ENCODE peak calls at places on chromosomes 16 and 17, in seven cellular contexts. L is GM23248; J is cardiac muscle cell; A is CD8-positive, alpha-beta memory T cell; G is GM23338; B is IMR-90; D is CD4-positive, alpha-beta memory T cell. Z is an unnamed sample. For H3K4me1 and H3K27me3, the result is how much of the 10 kb centered on the place peaks cover.

GRCh38 chr16:81565633-81566032 is 121.0 kb downstream of the CMIP start:
- DNase-seq in L (no peak), J (no peak), A (no peak), G (no peak), B (no peak), D (no peak), Z (no peak)

GRCh38 chr16:83913234-83913633 is 14.3 kb downstream of the MLYCD start:
- DNase-seq in L (no peak), J (no peak), A (no peak), G (no peak), B (no peak), D (no peak), Z (no peak)

GRCh38 chr17:42520540-42520951 is 15.5 kb upstream of the NAGLU start:
- DNase-seq in L (peak), J (no peak), A (no peak), G (peak), B (no peak), D (no peak), Z (no peak)

GRCh38 chr16:66600484-66600883 is 4.0 kb upstream of the CMTM3 start:
- DNase-seq in L (no peak), J (no peak), A (no peak), G (no peak), B (no peak), D (no peak), Z (no peak)

GRCh38 chr16:15950167-15950854 is 895 bp downstream of the ABCC1 start:
- DNase-seq in L (peak), J (peak), A (peak), G (peak), B (peak), D (peak), Z (peak)

GRCh38 chr17:41678907-41679739 is 9.6 kb upstream of the EIF1 start:
- DNase-seq in L (peak), J (no peak), A (peak), G (no peak), B (peak), D (peak), Z (peak)

GRCh38 chr16:10548404-10548803 is 32.0 kb downstream of the EMP2 start:
- DNase-seq in L (no peak), J (no peak), A (no peak), G (no peak), B (no peak), D (no peak), Z (no peak)

GRCh38 chr17:29778936-29779811 is 150.9 kb downstream of the SSH2 start:
- DNase-seq in L (peak), J (peak), A (peak), G (peak), B (peak), D (peak), Z (peak)

GRCh38 chr17:50258647-50259483 is 15.4 kb upstream of the TMEM92 start:
- DNase-seq in L (peak), J (no peak), A (no peak), G (no peak), B (peak), D (no peak), Z (no peak)

GRCh38 chr16:3640207-3640606 is 14.3 kb upstream of the DNASE1 start:
- DNase-seq in L (no peak), J (no peak), A (no peak), G (no peak), B (no peak), D (no peak), Z (no peak)

GRCh38 chr17:78748730-78749317 is 33.2 kb downstream of the CYTH1 start:
- DNase-seq in L (peak), J (no peak), A (peak), G (no peak), B (peak), D (peak), Z (peak)

GRCh38 chr16:71441348-71441781 is 489 bp downstream of the TLE7 start:
- DNase-seq in L (no peak), J (no peak), A (no peak), G (peak), B (no peak), D (no peak), Z (no peak)

GRCh38 chr16:10646581-10647263 is 48.0 kb downstream of the TEKT5 start:
- DNase-seq in L (no peak), J (no peak), A (no peak), G (no peak), B (no peak), D (no peak), Z (no peak)

DNA sequence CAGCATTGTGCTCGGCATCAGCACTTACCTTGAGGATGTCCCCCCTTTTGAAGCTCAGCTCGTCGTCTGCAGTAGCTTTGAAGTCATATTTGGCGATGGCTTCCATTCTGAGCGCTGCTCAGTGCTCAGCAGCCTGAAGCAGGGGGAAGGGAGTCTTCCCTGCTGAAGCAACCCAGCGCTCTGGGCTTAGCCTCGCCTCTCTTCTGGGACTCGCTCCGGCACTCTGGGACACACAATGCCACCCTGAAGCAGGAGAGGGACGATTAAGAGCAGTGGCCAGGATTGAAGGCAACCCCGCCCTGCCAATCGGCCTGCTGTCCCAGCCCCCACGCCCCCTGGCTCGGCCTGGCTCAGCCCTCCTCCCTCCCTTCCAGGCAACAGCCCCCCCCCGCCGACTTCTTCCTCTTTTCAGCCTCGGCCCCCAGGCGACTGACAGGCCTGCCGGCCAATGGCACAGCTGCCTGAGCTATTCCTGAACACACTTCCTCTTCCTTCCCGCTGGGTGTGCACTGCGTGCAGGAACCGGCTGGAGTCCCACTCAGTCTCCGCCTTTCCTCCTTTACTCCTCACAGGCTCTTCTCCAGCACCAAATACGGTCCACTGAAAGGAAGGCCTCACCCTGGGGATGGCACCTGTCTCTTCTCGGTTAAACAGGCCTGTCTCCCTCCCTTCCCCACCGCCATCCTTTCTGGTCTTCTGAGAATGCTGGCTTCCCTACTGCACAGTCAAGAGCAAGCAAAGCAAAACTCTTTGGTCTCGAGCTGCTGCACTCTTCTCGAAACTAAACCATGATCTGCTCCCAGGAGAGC is 11.8 kb downstream of the GRB2 start:
- DNase-seq in L (peak), J (peak), A (peak), G (peak), B (peak), D (peak), Z (peak)
- H3K4me1 ChIP-seq in L (under half), J (under half), A (half or more), G (under half), B (under half), D (half or more), Z (half or more)

DNA sequence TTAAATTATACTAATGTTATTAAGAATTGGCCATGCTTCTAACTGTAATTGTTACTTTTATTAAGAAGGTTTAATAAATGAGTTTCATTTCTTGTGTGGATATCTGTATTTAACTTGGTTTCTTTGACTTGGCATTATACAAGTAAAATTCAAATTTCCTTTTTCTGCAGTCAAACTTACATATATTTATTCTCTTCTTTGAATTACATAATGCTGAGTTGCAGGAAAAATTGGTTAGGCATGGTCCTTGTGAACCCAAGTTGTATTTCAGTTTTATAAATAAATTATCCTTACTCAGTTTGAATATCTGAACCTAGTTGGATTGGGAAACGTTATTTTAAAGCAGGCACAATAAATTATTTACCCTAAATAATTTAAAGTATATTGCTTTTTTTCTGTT is 54.8 kb downstream of the NLK start:
- DNase-seq in L (no peak), J (no peak), A (no peak), G (no peak), B (no peak), D (no peak), Z (no peak)
- H3K27me3 ChIP-seq in L (under half), J (under half), A (under half), G (under half), B (under half), D (under half), Z (under half)

DNA sequence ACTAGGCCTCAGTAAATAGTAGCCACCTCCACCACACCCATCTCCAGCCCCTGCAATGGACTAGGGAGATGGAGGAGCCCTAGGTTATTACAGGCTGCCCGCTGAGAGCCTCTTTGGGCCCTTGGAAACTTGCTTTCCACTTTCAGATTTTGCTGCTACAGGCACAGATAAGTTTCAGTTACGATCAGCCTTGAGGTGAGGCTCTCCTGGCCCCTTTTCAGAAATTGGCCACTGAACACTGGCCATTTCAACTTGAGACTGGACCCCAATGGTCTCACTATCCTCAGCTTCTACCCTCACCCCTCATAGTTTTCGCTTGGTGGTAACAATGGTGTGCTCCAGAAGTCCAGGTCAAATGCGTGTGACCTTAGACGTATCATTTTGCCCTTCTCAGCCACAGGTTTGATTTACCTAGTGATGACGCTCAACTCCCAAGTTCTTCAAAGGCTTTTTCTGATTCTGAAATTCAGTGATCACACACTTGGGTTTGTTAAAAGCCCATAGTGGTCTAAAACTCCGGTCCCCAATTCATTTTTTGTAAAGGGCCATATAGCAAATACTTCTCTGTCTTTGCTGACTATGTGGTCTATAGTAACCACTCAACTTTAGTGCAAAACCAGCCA is 1.0 kb downstream of the PMM2 start:
- DNase-seq in L (peak), J (no peak), A (no peak), G (no peak), B (no peak), D (no peak), Z (peak)
- H3K4me1 ChIP-seq in L (under half), J (under half), A (under half), G (under half), B (under half), D (under half), Z (under half)

DNA sequence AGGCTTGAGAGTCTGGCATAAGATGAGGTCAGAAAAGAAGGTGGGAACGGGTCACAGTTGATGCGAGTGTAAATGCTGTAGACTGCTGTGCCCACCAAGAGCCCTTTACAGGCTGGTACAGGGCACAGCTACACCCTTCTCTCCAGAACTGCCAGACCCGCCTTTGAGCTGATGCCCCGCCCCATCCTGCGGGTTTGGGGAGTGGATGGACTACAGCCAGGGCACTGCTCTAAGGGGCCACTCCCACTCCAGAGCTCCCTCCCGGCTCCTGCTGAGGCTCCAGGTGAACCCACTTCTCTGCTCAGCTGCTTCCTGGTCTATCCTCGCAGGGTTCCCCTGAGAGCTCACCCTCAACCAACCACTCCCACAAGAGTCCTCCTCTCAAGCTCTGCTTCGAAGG is 12.3 kb downstream of the MEIOB start:
- DNase-seq in L (no peak), J (no peak), A (no peak), G (peak), B (no peak), D (no peak), Z (no peak)
- H3K27me3 ChIP-seq in L (under half), J (half or more), A (under half), G (under half), B (half or more), D (under half), Z (under half)

GRCh38 chr17:27236710-27237315 is 57.1 kb upstream of the WSB1 start:
- DNase-seq in L (peak), J (peak), A (peak), G (peak), B (peak), D (peak), Z (peak)
- H3K4me1 ChIP-seq in L (under half), J (under half), A (under half), G (under half), B (under half), D (under half), Z (under half)

GRCh38 chr16:27405546-27406451 is 3.8 kb downstream of the IL21R start:
- DNase-seq in L (peak), J (no peak), A (peak), G (no peak), B (peak), D (no peak), Z (peak)

GRCh38 chr16:27408602-27409031 is 6.6 kb downstream of the IL21R start:
- DNase-seq in L (no peak), J (no peak), A (no peak), G (no peak), B (no peak), D (no peak), Z (no peak)

GRCh38 chr16:27406729-27407128 is 4.8 kb downstream of the IL21R start:
- DNase-seq in L (no peak), J (no peak), A (no peak), G (no peak), B (no peak), D (no peak), Z (no peak)

GRCh38 chr16:27408012-27408601 is 6.1 kb downstream of the IL21R start:
- DNase-seq in L (peak), J (no peak), A (peak), G (no peak), B (peak), D (no peak), Z (peak)

GRCh38 chr16:27407158-27407557 is 5.2 kb downstream of the IL21R start:
- DNase-seq in L (no peak), J (no peak), A (no peak), G (no peak), B (no peak), D (peak), Z (no peak)
- H3K27me3 ChIP-seq in L (under half), J (under half), A (under half), G (under half), B (under half), D (under half), Z (under half)

GRCh38 chr16:273547-274421 is 2.0 kb downstream of the RGS11 start:
- DNase-seq in L (no peak), J (no peak), A (no peak), G (no peak), B (no peak), D (no peak), Z (no peak)

GRCh38 chr16:275786-276232 is at the start of gene RGS11:
- DNase-seq in L (peak), J (peak), A (no peak), G (no peak), B (no peak), D (no peak), Z (no peak)

GRCh38 chr16:276360-277077 is 775 bp upstream of the RGS11 start:
- DNase-seq in L (no peak), J (no peak), A (no peak), G (no peak), B (no peak), D (no peak), Z (no peak)

GRCh38 chr16:272633-273546 is 2.9 kb downstream of the RGS11 start:
- DNase-seq in L (no peak), J (no peak), A (no peak), G (no peak), B (no peak), D (no peak), Z (no peak)

GRCh38 chr16:275041-275621 is 613 bp downstream of the RGS11 start:
- DNase-seq in L (peak), J (peak), A (no peak), G (peak), B (no peak), D (no peak), Z (no peak)
- H3K4me1 ChIP-seq in L (under half), J (under half), A (under half), G (under half), B (under half), D (under half), Z (under half)

DNA sequence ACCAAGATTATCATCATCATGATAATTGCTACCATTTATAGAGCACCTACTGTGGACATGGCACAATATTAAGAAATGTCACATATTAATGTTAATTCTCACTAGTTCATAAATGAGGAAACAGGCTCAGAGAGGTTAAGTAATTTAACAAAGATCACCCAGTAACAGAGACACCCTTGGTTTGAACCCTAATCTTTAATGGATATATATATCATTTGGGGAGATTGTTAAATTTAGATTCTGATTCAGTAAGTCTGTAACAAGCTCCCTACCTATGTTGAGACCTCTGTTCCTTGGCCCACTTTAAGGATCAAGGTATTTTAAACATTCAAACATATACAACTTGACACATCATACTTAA is 804 bp upstream of the TMEM100 start:
- DNase-seq in L (no peak), J (no peak), A (no peak), G (no peak), B (no peak), D (no peak), Z (no peak)
- H3K27me3 ChIP-seq in L (under half), J (under half), A (under half), G (under half), B (under half), D (under half), Z (under half)

GRCh38 chr17:13919818-13920217 is 149.5 kb upstream of the COX10 start:
- DNase-seq in L (no peak), J (no peak), A (no peak), G (no peak), B (no peak), D (no peak), Z (no peak)
- H3K4me1 ChIP-seq in L (under half), J (under half), A (under half), G (under half), B (under half), D (under half), Z (under half)

Z was measured in CD4-positive, CD25-positive, alpha-beta regulatory T cell.